ENCODE peak calls at places on chromosomes 2 and 18, in eight cellular contexts. C is brain microvascular endothelial cell, I is cardiac muscle cell, D is left ventricle myocardium inferior, O is sigmoid colon, E is PC-3, B is NB4, T is AG04450. Q is an unnamed sample.

GRCh38 chr18:662197-662596 is 4.7 kb downstream of the TYMS start:
- DNase-seq in B (no peak), T (no peak), C (no peak), E (no peak), O (no peak), I (no peak), D (no peak), Q (no peak)

GRCh38 chr2:39778775-39779751 is at the start of gene THUMPD2:
- DNase-seq in D (peak), C (peak), T (no peak), O (peak), B (peak), E (peak), I (peak), Q (peak)

GRCh38 chr2:11697103-11697871 is 27.3 kb upstream of the NTSR2 start:
- DNase-seq in O (peak), I (peak), T (no peak), C (peak), D (peak), E (peak), B (peak), Q (peak)

GRCh38 chr2:64021578-64021977 is 2.4 kb upstream of the VPS54 start:
- DNase-seq in E (no peak), C (peak), I (peak), T (no peak), D (no peak), O (no peak), B (no peak), Q (no peak)

GRCh38 chr2:65024149-65024829 is 31.9 kb upstream of the CEP68 start:
- DNase-seq in O (no peak), D (no peak), E (no peak), T (peak), B (peak), C (peak), I (peak), Q (no peak)

GRCh38 chr2:37427241-37427640 is 82.8 kb downstream of the QPCT start:
- DNase-seq in I (no peak), T (no peak), B (no peak), E (no peak), D (no peak), O (no peak), C (no peak), Q (no peak)

GRCh38 chr2:169528271-169528701 is 18.8 kb downstream of the KLHL41 start:
- DNase-seq in E (peak), D (peak), C (peak), I (peak), O (peak), B (peak), T (no peak), Q (peak)

GRCh38 chr18:28158083-28158581 is 18.8 kb downstream of the CDH2 start:
- DNase-seq in D (no peak), B (no peak), T (no peak), I (peak), O (no peak), E (no peak), C (no peak), Q (no peak)

GRCh38 chr18:9648431-9649163 is 34.2 kb upstream of the PPP4R1 start:
- DNase-seq in O (no peak), I (no peak), B (no peak), C (no peak), D (no peak), T (no peak), E (peak), Q (no peak)

GRCh38 chr18:67363694-67364093 is 152.8 kb downstream of the DSEL start:
- DNase-seq in D (no peak), C (no peak), I (no peak), O (no peak), B (no peak), T (no peak), E (no peak), Q (no peak)

GRCh38 chr18:26655614-26656400 is 107.5 kb upstream of the KCTD1 start:
- DNase-seq in C (peak), I (peak), O (peak), B (peak), E (peak), D (peak), T (no peak), Q (peak)

GRCh38 chr2:179991344-179991743 is 15.8 kb downstream of the CWC22 start:
- DNase-seq in D (no peak), C (peak), O (no peak), I (peak), E (peak), T (no peak), B (peak), Q (no peak)

GRCh38 chr18:2906522-2907458 is 60.0 kb downstream of the EMILIN2 start:
- DNase-seq in D (no peak), T (no peak), B (peak), E (peak), I (peak), C (no peak), O (no peak), Q (peak)

GRCh38 chr18:79598046-79598884 is 81.3 kb upstream of the CTDP1 start:
- DNase-seq in E (no peak), D (peak), C (no peak), T (no peak), O (peak), B (no peak), I (no peak), Q (no peak)

GRCh38 chr18:77981874-77982273 is 732.2 kb downstream of the GALR1 start:
- DNase-seq in D (no peak), B (no peak), E (no peak), I (no peak), T (no peak), O (no peak), C (no peak), Q (no peak)

GRCh38 chr18:70195852-70196434 is 9.5 kb downstream of the RTTN start:
- DNase-seq in E (peak), I (peak), D (no peak), T (no peak), B (peak), C (peak), O (no peak), Q (no peak)

GRCh38 chr2:119234021-119235019 is 10.7 kb downstream of the STEAP3 start:
- DNase-seq in E (peak), B (peak), I (peak), O (no peak), D (no peak), C (no peak), T (no peak), Q (peak)

GRCh38 chr2:32496657-32497056 is 131.2 kb upstream of the TTC27 start:
- DNase-seq in I (no peak), O (no peak), C (no peak), D (no peak), T (no peak), B (peak), E (no peak), Q (no peak)

GRCh38 chr2:236403811-236404210 is 139.6 kb upstream of the ASB18 start:
- DNase-seq in I (no peak), T (no peak), O (no peak), B (no peak), C (no peak), E (no peak), D (no peak), Q (no peak)

GRCh38 chr18:11518788-11519685 is 90.4 kb upstream of the SLC35G4 start:
- DNase-seq in D (no peak), B (peak), T (peak), E (peak), C (peak), O (no peak), I (peak), Q (peak)

GRCh38 chr18:21453512-21453862 is 147.0 kb downstream of the ESCO1 start:
- DNase-seq in O (peak), I (no peak), B (no peak), E (peak), D (no peak), C (no peak), T (no peak), Q (no peak)

GRCh38 chr2:8277921-8278571 is 403.8 kb upstream of the ID2 start:
- DNase-seq in C (no peak), B (no peak), D (no peak), T (no peak), I (no peak), E (no peak), O (no peak), Q (no peak)

GRCh38 chr18:45127395-45127794 is 446.7 kb downstream of the SETBP1 start:
- DNase-seq in O (no peak), I (no peak), C (no peak), T (no peak), B (no peak), D (no peak), E (no peak), Q (no peak)

GRCh38 chr2:66699481-66700180 is 264.7 kb downstream of the MEIS1 start:
- DNase-seq in T (no peak), D (no peak), O (no peak), B (no peak), E (no peak), C (no peak), I (no peak), Q (no peak)

GRCh38 chr2:72173640-72174321 is 26.1 kb upstream of the CYP26B1 start:
- DNase-seq in I (peak), C (peak), D (no peak), O (no peak), T (no peak), B (no peak), E (no peak), Q (no peak)

GRCh38 chr2:54289942-54290702 is 34.1 kb upstream of the TSPYL6 start:
- DNase-seq in T (no peak), I (no peak), O (no peak), E (no peak), D (no peak), B (no peak), C (no peak), Q (no peak)

GRCh38 chr2:68284896-68285295 is 32.6 kb upstream of the PPP3R1 start:
- DNase-seq in O (peak), B (peak), E (no peak), T (no peak), I (peak), C (no peak), D (peak), Q (no peak)

GRCh38 chr2:240620859-240621258 is 4.4 kb upstream of the GPR35 start:
- DNase-seq in D (no peak), E (no peak), O (no peak), C (no peak), I (no peak), B (no peak), T (no peak), Q (no peak)

GRCh38 chr18:53458266-53458665 is 766.2 kb downstream of the MBD2 start:
- DNase-seq in T (no peak), B (no peak), D (no peak), C (no peak), I (peak), E (no peak), O (no peak), Q (no peak)

GRCh38 chr2:165601866-165602636 is 132.6 kb downstream of the CSRNP3 start:
- DNase-seq in B (peak), D (no peak), I (peak), O (no peak), C (peak), T (no peak), E (peak), Q (no peak)

GRCh38 chr2:113965644-113966043 is 75.8 kb downstream of the ACTR3 start:
- DNase-seq in E (peak), I (peak), O (no peak), C (peak), B (peak), D (no peak), T (no peak), Q (peak)

GRCh38 chr18:57928466-57928865 is 115.6 kb upstream of the NEDD4L start:
- DNase-seq in B (no peak), I (no peak), E (no peak), O (no peak), C (no peak), T (no peak), D (no peak), Q (no peak)

GRCh38 chr2:41867553-41867952 is 180.3 kb upstream of the PKDCC start:
- DNase-seq in T (no peak), D (no peak), O (no peak), I (peak), E (no peak), B (no peak), C (no peak), Q (no peak)

GRCh38 chr2:239578381-239578780 is 177.6 kb upstream of the HDAC4 start:
- DNase-seq in I (no peak), D (peak), B (no peak), O (no peak), T (no peak), E (no peak), C (no peak), Q (no peak)

GRCh38 chr2:239579524-239580198 is 178.8 kb upstream of the HDAC4 start:
- DNase-seq in D (no peak), B (peak), I (no peak), E (no peak), C (no peak), O (peak), T (no peak), Q (no peak)

GRCh38 chr2:239580199-239580527 is 179.3 kb upstream of the HDAC4 start:
- DNase-seq in D (no peak), B (no peak), T (no peak), C (no peak), I (no peak), O (no peak), E (no peak), Q (no peak)

GRCh38 chr2:239577913-239578312 is 177.1 kb upstream of the HDAC4 start:
- DNase-seq in E (no peak), B (no peak), D (no peak), T (no peak), C (no peak), I (no peak), O (no peak), Q (no peak)

DNA sequence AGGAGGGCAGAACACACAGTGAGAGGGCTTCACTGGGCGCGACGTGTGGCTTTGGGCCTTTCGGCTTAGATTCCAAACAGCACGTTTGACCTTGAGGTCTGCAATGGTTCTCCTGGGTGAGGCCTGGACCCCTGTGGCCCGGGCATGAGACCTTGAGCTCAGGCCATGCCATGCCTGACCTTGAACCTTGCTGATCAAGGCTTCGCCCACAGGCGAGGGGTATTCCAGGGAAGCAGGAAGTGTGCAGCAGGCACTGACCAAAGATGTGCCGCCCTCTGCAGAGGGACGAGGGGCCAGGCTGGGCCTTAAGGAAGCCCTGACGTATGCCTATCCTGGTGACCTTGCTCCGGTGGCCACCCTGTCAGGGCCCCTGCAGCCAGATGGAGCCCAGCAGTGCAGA is 178.3 kb upstream of the HDAC4 start:
- DNase-seq in E (no peak), T (no peak), I (no peak), D (peak), C (no peak), B (no peak), O (no peak), Q (no peak)
- TF ChIP-seq CTCF in E (no peak), T (no peak), I (no peak), D (no peak), C (no peak), B (no peak), O (no peak), Q (no peak)

DNA sequence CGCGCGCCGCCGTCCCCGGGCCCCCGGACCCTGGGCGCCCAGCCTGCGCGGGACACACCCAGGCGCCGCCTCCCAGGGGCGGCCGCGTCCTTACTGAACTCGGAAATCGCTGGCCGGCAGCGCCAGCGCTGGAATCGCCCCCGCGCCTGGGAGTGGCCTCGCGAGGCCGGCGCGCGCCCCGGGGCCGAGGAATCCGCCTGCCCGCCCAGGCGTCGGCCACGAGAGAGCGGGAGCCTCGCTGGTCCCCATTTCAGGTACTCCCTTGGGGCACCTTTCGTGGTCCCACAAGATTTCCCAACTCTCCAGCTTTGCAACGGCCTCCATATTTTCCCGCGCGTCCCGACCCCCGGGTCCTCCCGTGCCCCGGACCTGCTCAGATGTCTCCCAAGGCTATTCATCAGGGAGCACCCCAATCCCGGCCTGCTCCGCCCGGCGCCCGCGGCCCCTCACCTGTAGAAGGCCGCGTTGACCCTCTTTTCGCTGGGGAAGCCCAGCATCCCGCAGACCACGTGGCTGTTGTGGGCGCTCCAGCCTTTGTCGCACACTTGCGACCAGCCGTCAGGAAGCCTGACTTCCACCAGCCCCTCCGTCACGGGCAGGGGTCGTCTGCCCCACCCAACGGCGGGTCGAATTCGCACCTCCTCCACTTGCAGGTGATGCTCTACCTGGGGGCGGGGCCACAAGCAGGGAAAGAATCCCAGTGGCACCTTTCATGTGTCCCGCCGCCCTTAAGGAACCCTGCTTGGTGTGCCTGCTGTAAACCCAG is 4.6 kb downstream of the LOXL3 start:
- DNase-seq in D (peak), B (peak), O (peak), T (no peak), I (peak), E (peak), C (peak), Q (peak)
- TF ChIP-seq CTCF in D (no peak), B (no peak), O (no peak), T (no peak), I (no peak), E (no peak), C (no peak), Q (no peak)

GRCh38 chr2:129388870-129389269 is 590.6 kb upstream of the RAB6C start:
- DNase-seq in T (no peak), I (no peak), C (no peak), D (no peak), E (no peak), O (no peak), B (no peak), Q (no peak)
- TF ChIP-seq CTCF in T (no peak), I (no peak), C (no peak), D (no peak), E (no peak), O (no peak), B (no peak), Q (no peak)

GRCh38 chr2:98823196-98824166 is 92.5 kb upstream of the MGAT4A start:
- DNase-seq in I (no peak), T (no peak), D (no peak), B (no peak), E (no peak), C (no peak), O (no peak), Q (no peak)

GRCh38 chr2:98824256-98825042 is 93.5 kb upstream of the MGAT4A start:
- DNase-seq in E (no peak), D (no peak), B (peak), C (no peak), I (no peak), O (no peak), T (no peak), Q (no peak)

GRCh38 chr2:98825043-98825350 is 94.1 kb upstream of the MGAT4A start:
- DNase-seq in B (no peak), T (no peak), I (no peak), E (no peak), O (no peak), D (no peak), C (no peak), Q (no peak)

GRCh38 chr2:98821629-98822135 is 90.8 kb upstream of the MGAT4A start:
- DNase-seq in O (no peak), B (no peak), D (no peak), T (no peak), I (no peak), E (no peak), C (no peak), Q (no peak)

GRCh38 chr2:98822301-98823164 is 91.6 kb upstream of the MGAT4A start:
- DNase-seq in E (no peak), D (peak), T (no peak), O (no peak), I (no peak), C (no peak), B (no peak), Q (peak)
- TF ChIP-seq CTCF in E (no peak), D (peak), T (no peak), O (no peak), I (peak), C (peak), B (no peak), Q (peak)

GRCh38 chr2:20526146-20526545 is 79.3 kb downstream of the RHOB start:
- DNase-seq in I (no peak), T (no peak), O (no peak), D (no peak), B (peak), C (no peak), E (no peak), Q (no peak)

GRCh38 chr2:20523798-20524197 is 76.9 kb downstream of the RHOB start:
- DNase-seq in B (no peak), I (no peak), D (no peak), E (no peak), T (no peak), O (no peak), C (no peak), Q (no peak)

GRCh38 chr2:20524412-20525040 is 77.7 kb downstream of the RHOB start:
- DNase-seq in B (peak), O (peak), I (peak), E (no peak), C (no peak), D (peak), T (no peak), Q (no peak)

GRCh38 chr2:20526666-20527065 is 79.8 kb downstream of the RHOB start:
- DNase-seq in E (no peak), T (no peak), B (no peak), O (peak), I (peak), D (no peak), C (no peak), Q (no peak)

GRCh38 chr2:20525041-20526035 is 78.5 kb downstream of the RHOB start:
- DNase-seq in E (peak), C (peak), O (peak), I (peak), D (no peak), B (peak), T (no peak), Q (no peak)
- TF ChIP-seq CTCF in E (peak), C (peak), O (no peak), I (no peak), D (no peak), B (peak), T (no peak), Q (no peak)

GRCh38 chr2:85647823-85648526 is 20.0 kb downstream of the SFTPB start:
- DNase-seq in T (no peak), C (no peak), O (no peak), I (no peak), D (no peak), B (peak), E (no peak), Q (no peak)

GRCh38 chr2:85651097-85651496 is 16.9 kb downstream of the SFTPB start:
- DNase-seq in E (no peak), C (no peak), T (no peak), I (no peak), B (no peak), D (no peak), O (no peak), Q (no peak)

GRCh38 chr2:85649201-85650190 is 18.5 kb downstream of the SFTPB start:
- DNase-seq in D (no peak), I (peak), T (peak), C (no peak), E (peak), O (no peak), B (no peak), Q (no peak)

GRCh38 chr2:85650456-85650855 is 17.5 kb downstream of the SFTPB start:
- DNase-seq in T (no peak), D (no peak), E (no peak), C (no peak), B (no peak), O (no peak), I (no peak), Q (no peak)

DNA sequence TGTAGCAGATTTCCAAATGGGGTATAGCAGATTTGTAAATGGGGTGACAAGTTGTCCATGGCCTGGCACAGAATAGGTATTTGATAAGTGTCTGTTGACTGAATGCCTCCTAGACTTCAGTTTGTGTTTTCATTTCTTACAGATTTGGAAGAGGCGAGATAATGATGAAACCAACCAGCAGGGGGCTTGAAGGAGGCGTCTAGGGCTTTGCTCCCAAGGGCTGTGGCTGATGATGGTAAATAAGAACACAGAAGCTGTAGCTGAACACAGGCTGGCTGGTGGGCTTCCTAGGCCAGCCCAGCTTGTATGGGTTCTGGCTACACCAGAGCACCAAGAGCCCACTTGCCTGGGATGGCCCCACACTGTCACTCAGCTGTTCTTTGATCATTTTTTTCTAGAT is 19.4 kb downstream of the SFTPB start:
- DNase-seq in E (peak), O (no peak), B (peak), I (peak), D (no peak), T (peak), C (peak), Q (peak)
- TF ChIP-seq CTCF in E (peak), O (no peak), B (peak), I (peak), D (peak), T (peak), C (peak), Q (peak)